ENCODE peak calls at places on chromosomes 13 and 19, in eight cellular contexts. R, M, X, F, T, U, Y and P are unnamed samples.
A peak's percentile ranks its signal among the peaks of the same experiment; 100 is the strongest.

GRCh38 chr13:114120486-114121430 is 11.7 kb downstream of the RASA3 start:
- DNase-seq in R (no peak), M (no peak), X (no peak), F (no peak), T (no peak), U (no peak), Y (no peak), P (no peak)

GRCh38 chr13:91406619-91407018 is 8.2 kb downstream of the GPC5 start:
- DNase-seq in R (no peak), M (no peak), X (no peak), F (no peak), T (no peak), U (no peak), Y (no peak), P (peak; percentile 37)

GRCh38 chr19:47404334-47405196 is 14.8 kb downstream of the MEIS3 start:
- DNase-seq in R (no peak), M (no peak), X (no peak), F (no peak), T (no peak), U (no peak), Y (no peak), P (no peak)

GRCh38 chr19:6260912-6261636 is 18.7 kb downstream of the MLLT1 start:
- DNase-seq in R (no peak), M (no peak), X (no peak), F (no peak), T (peak; percentile 41), U (no peak), Y (no peak), P (no peak)

GRCh38 chr13:99812611-99813010 is 159.0 kb downstream of the ZIC5 start:
- DNase-seq in R (no peak), M (no peak), X (no peak), F (no peak), T (no peak), U (no peak), Y (no peak), P (peak; percentile 69)

GRCh38 chr19:13277104-13277809 is 127.0 kb downstream of the IER2 start:
- DNase-seq in R (peak; percentile 29), M (peak; percentile 79), X (no peak), F (peak; percentile 28), T (peak; percentile 55), U (peak; percentile 46), Y (no peak), P (peak; percentile 75)

GRCh38 chr19:56084835-56085536 is 36.1 kb downstream of the ZNF787 start:
- DNase-seq in R (no peak), M (no peak), X (no peak), F (no peak), T (no peak), U (no peak), Y (no peak), P (no peak)

GRCh38 chr13:79647518-79647917 is 166.6 kb downstream of the NDFIP2 start:
- DNase-seq in R (no peak), M (no peak), X (no peak), F (no peak), T (no peak), U (no peak), Y (no peak), P (no peak)

GRCh38 chr19:16830679-16831078 is 1.5 kb downstream of the SIN3B start:
- DNase-seq in R (no peak), M (no peak), X (no peak), F (no peak), T (no peak), U (no peak), Y (no peak), P (peak; percentile 45)

GRCh38 chr13:77779461-77780272 is 82.2 kb downstream of the SLAIN1 start:
- DNase-seq in R (no peak), M (peak; percentile 66), X (no peak), F (no peak), T (peak; percentile 41), U (peak; percentile 34), Y (no peak), P (peak; percentile 33)

GRCh38 chr13:28819748-28820098 is 416 bp upstream of the MTUS2 start:
- DNase-seq in R (peak; percentile 77), M (no peak), X (no peak), F (no peak), T (peak; percentile 27), U (peak; percentile 69), Y (no peak), P (no peak)

GRCh38 chr19:56670961-56671612 is 470 bp downstream of the ZNF835 start:
- DNase-seq in R (no peak), M (no peak), X (no peak), F (no peak), T (no peak), U (peak; percentile 29), Y (no peak), P (no peak)

GRCh38 chr19:33705090-33705847 is 83.5 kb downstream of the CHST8 start:
- DNase-seq in R (no peak), M (no peak), X (no peak), F (no peak), T (no peak), U (no peak), Y (no peak), P (no peak)

GRCh38 chr19:38386968-38387549 is 775 bp downstream of the GGN start:
- DNase-seq in R (peak; percentile 28), M (peak; percentile 15), X (no peak), F (peak; percentile 55), T (no peak), U (no peak), Y (no peak), P (no peak)

GRCh38 chr13:44171861-44172260 is 201.8 kb upstream of the SERP2 start:
- DNase-seq in R (no peak), M (no peak), X (no peak), F (no peak), T (no peak), U (no peak), Y (no peak), P (no peak)

GRCh38 chr13:89465366-89465765 is 1794.2 kb downstream of the SLITRK5 start:
- DNase-seq in R (no peak), M (no peak), X (no peak), F (no peak), T (no peak), U (no peak), Y (no peak), P (peak; percentile 5)

DNA sequence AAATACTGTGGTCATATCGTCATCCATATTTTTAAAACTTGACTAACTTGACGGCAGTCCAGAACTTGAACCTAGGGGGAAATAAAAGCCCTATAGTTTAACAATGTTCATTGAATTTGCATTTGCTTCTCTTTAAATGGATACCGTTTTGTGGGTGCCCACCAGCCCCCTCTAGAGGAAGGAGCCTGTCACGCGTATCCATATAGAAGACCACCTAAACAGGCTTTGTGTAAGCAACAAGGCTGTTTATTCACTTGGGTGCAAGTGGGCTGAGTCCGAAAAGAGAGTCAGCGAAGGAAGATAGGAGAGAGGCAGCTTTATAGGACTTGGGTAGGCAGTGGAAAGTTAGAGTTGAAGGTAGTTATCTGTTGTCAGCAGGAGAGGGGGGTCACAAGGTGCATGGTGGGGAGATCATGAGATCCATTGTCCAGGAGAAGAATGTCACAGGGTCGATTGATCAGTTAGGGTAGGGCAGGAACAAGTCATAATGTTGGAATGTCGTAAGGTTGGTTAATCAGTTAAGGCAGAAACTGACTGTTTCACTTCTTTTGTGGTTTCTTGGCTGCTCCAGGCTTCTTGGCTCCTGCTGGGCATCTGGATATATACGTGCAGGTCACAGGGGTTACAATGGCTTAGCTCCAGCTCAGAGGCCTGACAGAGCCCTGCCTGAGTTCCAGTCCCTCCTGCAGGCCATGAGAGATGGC is 42.5 kb upstream of the ANKRD10 start:
- DNase-seq in R (no peak), M (no peak), X (no peak), F (no peak), T (no peak), U (no peak), Y (no peak), P (no peak)
- H3K27me3 ChIP-seq in R (no peaks in the 10 kb centered on the region), M (no peaks in the 10 kb centered on the region), X (no peaks in the 10 kb centered on the region), F (no peaks in the 10 kb centered on the region), T (peaks cover 3% of the 10 kb centered on the region), U (no peaks in the 10 kb centered on the region), Y (no peaks in the 10 kb centered on the region), P (no peaks in the 10 kb centered on the region)

GRCh38 chr19:8684001-8684902 is 14.3 kb downstream of the ACTL9 start:
- DNase-seq in R (no peak), M (no peak), X (no peak), F (no peak), T (no peak), U (no peak), Y (no peak), P (no peak)
- TF ChIP-seq CTCF in R (no peak), M (no peak), X (no peak), F (no peak), T (no peak), U (no peak), Y (no peak), P (no peak)

DNA sequence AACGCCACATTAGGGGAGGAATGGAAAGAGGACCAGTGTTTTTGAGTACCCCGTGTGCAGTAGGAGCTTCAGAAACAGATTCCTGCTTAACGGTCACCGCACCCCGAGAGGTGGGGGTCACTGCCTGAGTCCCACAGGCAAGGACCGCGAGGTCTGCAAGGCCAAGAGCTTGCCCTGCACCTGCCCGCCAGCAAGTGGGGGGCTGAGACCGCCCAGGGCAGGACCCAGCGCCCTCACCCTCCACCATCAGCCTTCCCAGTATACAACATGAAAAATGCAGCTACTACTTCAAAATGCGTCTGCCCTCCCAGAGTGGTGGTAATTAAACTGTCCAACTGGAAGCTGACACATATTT is 44.9 kb downstream of the COL4A1 start:
- DNase-seq in R (no peak), M (no peak), X (no peak), F (no peak), T (no peak), U (peak; percentile 9), Y (no peak), P (no peak)
- H3K27ac ChIP-seq in R (peak overlapping the region; percentile 61), M (peak overlapping the region; percentile 78), X (no peak overlapping the region), F (peak overlapping the region; percentile 19), T (no peak overlapping the region), U (peak overlapping the region; percentile 55), Y (no peak overlapping the region), P (peak overlapping the region; percentile 56)

DNA sequence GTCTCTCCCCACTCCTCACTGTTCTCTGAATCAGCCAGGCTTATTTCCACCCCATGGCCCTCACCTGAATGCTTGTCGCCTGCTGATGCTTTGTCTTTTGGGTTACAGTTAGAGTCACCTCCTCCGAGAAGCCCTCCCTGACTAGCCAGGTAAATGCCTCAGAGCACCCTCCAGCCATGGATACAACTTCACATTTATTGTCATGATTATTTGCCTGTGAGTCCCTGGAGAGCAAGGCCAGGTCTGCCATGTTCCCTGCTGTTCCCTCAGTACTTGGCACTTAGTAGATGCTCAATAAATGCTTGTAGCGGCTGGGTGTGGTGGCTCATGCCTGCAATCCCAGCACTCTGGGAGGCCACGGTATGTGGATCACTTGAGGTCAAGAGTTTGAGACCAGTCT is 3.7 kb upstream of the PDE4C start:
- DNase-seq in R (no peak), M (no peak), X (no peak), F (no peak), T (no peak), U (no peak), Y (no peak), P (no peak)
- H3K27me3 ChIP-seq in R (peaks cover 76% of the 10 kb centered on the region), M (peaks cover 2% of the 10 kb centered on the region), X (peaks cover 21% of the 10 kb centered on the region), F (peaks cover 2% of the 10 kb centered on the region), T (peaks cover 67% of the 10 kb centered on the region), U (peaks cover 56% of the 10 kb centered on the region), Y (peaks cover 18% of the 10 kb centered on the region), P (peaks cover 3% of the 10 kb centered on the region)